ENCODE peak calls at places on chromosomes 7 and 10, in five cellular contexts. One of them, this sample, is unnamed.

GRCh38 chr7:50285259-50285658 is 19.3 kb upstream of the IKZF1 start:
- DNase-seq in uterus: no peak
- DNase-seq in IMR-90: no peak
- DNase-seq in HCT116: no peak
- DNase-seq in tibial nerve: no peak
- DNase-seq in this sample: no peak

GRCh38 chr10:112227331-112227961 is 43.9 kb upstream of the GPAM start:
- DNase-seq in IMR-90: no peak
- DNase-seq in uterus: no peak
- DNase-seq in tibial nerve: no peak
- DNase-seq in HCT116: no peak
- DNase-seq in this sample: no peak

GRCh38 chr10:127308031-127308430 is 111.6 kb upstream of the INSYN2A start:
- DNase-seq in IMR-90: no peak
- DNase-seq in HCT116: no peak
- DNase-seq in tibial nerve: no peak
- DNase-seq in uterus: no peak
- DNase-seq in this sample: no peak

GRCh38 chr10:130121486-130122079 is 11.0 kb upstream of the C10orf143 start:
- DNase-seq in tibial nerve: no peak
- DNase-seq in IMR-90: no peak
- DNase-seq in uterus: no peak
- DNase-seq in HCT116: no peak
- DNase-seq in this sample: no peak

GRCh38 chr10:79275431-79275851 is 71.8 kb upstream of the PPIF start:
- DNase-seq in HCT116: no peak
- DNase-seq in IMR-90: no peak
- DNase-seq in uterus: no peak
- DNase-seq in tibial nerve: peak; percentile 41
- DNase-seq in this sample: no peak

GRCh38 chr10:9443758-9444157 is 1389.3 kb downstream of the GATA3 start:
- DNase-seq in tibial nerve: no peak
- DNase-seq in HCT116: no peak
- DNase-seq in IMR-90: no peak
- DNase-seq in uterus: no peak
- DNase-seq in this sample: no peak

GRCh38 chr10:74486659-74487058 is 335.6 kb downstream of the ADK start:
- DNase-seq in uterus: no peak
- DNase-seq in IMR-90: no peak
- DNase-seq in HCT116: no peak
- DNase-seq in tibial nerve: no peak
- DNase-seq in this sample: no peak

GRCh38 chr10:43942096-43942885 is 293.6 kb upstream of the ZNF32 start:
- DNase-seq in IMR-90: no peak
- DNase-seq in HCT116: no peak
- DNase-seq in tibial nerve: no peak
- DNase-seq in uterus: no peak
- DNase-seq in this sample: no peak

GRCh38 chr10:127013696-127014095 is 108.5 kb downstream of the DOCK1 start:
- DNase-seq in uterus: no peak
- DNase-seq in tibial nerve: no peak
- DNase-seq in IMR-90: no peak
- DNase-seq in HCT116: no peak
- DNase-seq in this sample: no peak

GRCh38 chr7:149584009-149584408 is 86.4 kb upstream of the ZNF746 start:
- DNase-seq in HCT116: no peak
- DNase-seq in tibial nerve: no peak
- DNase-seq in IMR-90: no peak
- DNase-seq in uterus: no peak
- DNase-seq in this sample: no peak

GRCh38 chr7:86814980-86815379 is 171.3 kb downstream of the GRM3 start:
- DNase-seq in HCT116: peak; percentile 28
- DNase-seq in tibial nerve: no peak
- DNase-seq in IMR-90: no peak
- DNase-seq in uterus: no peak
- DNase-seq in this sample: no peak

GRCh38 chr10:97399843-97400545 is 1.1 kb downstream of the RRP12 start:
- DNase-seq in IMR-90: peak; percentile 85
- DNase-seq in HCT116: peak; percentile 57
- DNase-seq in tibial nerve: no peak
- DNase-seq in uterus: no peak
- DNase-seq in this sample: peak; percentile 76

GRCh38 chr7:149414171-149414570 is 46.7 kb downstream of the ZNF777 start:
- DNase-seq in HCT116: no peak
- DNase-seq in uterus: no peak
- DNase-seq in tibial nerve: no peak
- DNase-seq in IMR-90: no peak
- DNase-seq in this sample: no peak

DNA sequence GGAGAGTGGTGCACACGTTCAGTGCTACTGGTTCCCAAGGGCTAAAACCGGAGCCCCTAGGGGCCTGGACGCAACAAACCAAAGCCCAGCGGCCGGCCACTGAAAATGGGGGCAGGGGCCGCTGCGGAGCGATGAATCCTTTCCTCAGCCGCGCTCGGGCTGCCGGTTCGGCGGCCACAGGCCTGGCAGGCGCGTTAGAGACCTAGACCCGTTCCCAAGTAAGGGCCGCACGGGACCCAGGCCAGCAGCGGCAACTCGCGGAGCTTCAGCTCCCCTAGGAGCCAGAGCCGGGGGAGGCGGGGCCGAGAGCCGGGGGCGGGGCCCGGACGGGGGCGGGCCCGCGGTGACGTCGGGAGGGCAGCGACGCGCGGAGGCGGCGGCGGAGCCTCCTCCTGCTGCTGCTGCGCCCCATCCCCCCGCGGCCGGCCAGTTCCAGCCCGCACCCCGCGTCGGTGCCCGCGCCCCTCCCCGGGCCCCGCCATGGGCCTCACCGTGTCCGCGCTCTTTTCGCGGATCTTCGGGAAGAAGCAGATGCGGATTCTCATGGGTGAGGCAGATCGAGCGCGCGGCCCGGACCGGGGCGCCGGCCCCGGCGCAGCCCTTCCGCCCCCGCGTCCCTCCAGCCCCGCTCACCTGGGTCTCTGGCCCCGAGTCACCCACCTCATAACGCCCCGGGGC is at the start of gene ARF5:
- DNase-seq in HCT116: peak; percentile 49
- DNase-seq in uterus: peak; percentile 87
- DNase-seq in IMR-90: peak; percentile 72
- DNase-seq in tibial nerve: peak; percentile 83
- DNase-seq in this sample: peak; percentile 88
- TF ChIP-seq POLR2A in HCT116: peak; percentile 20
- TF ChIP-seq POLR2A in uterus: peak; percentile 60
- TF ChIP-seq POLR2A in IMR-90: peak; percentile 62
- TF ChIP-seq POLR2A in tibial nerve: peak; percentile 28
- TF ChIP-seq POLR2A in this sample: peak; percentile 64

GRCh38 chr7:142776206-142776844 is 5.6 kb downstream of the PRSS2 start:
- DNase-seq in HCT116: no peak
- DNase-seq in IMR-90: peak; percentile 40
- DNase-seq in uterus: no peak
- DNase-seq in tibial nerve: no peak
- DNase-seq in this sample: no peak
- TF ChIP-seq POLR2A in HCT116: no peak
- TF ChIP-seq POLR2A in IMR-90: no peak
- TF ChIP-seq POLR2A in uterus: no peak
- TF ChIP-seq POLR2A in tibial nerve: no peak
- TF ChIP-seq POLR2A in this sample: no peak

DNA sequence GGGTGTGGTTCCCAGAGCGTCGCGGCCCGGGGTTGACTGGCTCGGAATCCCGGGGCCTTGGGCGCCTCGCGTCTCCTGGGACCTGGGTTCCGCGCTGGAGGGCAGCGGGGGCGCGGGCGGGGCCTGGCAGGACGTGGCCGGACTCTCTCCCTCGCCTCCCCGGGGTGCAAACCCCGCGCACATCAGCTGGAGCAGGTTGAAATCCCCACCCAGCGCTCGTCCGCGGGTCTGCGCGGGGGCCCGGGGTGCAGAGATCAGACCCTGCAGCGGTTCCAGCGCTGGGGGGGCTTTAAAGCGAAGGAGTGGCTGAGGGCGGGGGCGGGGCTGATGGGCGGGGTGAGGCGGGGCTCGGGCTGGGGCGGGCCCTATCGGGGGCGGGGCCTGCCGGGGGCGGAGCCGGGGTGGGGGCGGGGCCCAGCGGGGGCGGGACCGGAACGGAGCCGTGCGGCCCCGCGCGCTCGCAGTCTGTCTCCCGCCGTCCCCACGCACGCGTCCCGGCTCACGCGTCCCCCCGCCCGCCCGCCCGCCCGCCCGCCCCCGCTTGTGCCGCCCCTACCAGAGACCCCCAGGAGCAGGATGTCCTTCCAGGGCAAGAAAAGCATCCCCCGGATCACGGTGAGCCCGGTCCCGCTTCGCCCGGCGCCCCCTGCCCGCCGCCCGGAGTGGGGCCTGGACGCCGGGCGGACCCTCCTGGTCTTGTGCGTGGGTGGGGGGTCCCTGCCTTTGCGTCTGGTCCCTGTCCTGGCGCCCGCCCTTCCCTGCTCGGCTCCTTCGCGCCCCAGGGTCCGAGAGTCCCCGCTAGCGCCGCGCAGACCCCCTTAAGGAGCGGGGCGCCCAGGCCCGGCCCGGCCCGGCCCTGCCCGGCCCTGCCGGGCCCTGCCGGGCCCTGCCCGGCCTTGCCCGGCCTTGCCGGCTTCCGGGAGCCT is at the start of gene DPYSL4:
- DNase-seq in IMR-90: no peak
- DNase-seq in uterus: no peak
- DNase-seq in HCT116: no peak
- DNase-seq in tibial nerve: no peak
- DNase-seq in this sample: peak; percentile 25
- TF ChIP-seq POLR2A in IMR-90: no peak
- TF ChIP-seq POLR2A in uterus: no peak
- TF ChIP-seq POLR2A in HCT116: no peak
- TF ChIP-seq POLR2A in tibial nerve: no peak
- TF ChIP-seq POLR2A in this sample: no peak

DNA sequence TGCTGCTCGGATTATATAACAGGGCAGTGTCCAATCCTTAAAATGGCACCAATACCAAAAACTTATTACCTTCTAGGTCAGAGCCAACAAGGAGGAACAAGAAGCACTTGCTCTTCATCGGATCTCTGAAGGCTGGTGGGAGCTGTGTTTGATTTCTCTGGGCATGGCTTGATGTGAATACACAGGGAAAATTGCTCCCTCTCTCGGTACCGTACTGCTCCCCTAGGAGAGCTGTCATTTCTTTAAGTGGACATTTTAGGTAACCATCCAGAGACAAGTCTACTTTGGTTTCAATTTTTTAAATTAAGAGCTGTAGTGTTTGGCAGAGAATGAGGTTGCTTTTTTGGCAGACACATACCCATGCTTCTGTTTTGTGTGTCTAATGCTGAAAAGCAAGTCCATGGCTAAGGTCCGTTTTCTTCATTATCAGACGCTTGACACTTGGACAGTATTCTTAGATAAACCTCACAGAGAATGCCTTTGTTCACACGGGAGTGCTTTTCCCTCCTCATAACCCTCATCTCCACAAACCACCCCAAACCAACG is 61.2 kb upstream of the TRIL start:
- DNase-seq in IMR-90: no peak
- DNase-seq in HCT116: no peak
- DNase-seq in tibial nerve: no peak
- DNase-seq in uterus: no peak
- DNase-seq in this sample: no peak
- TF ChIP-seq POLR2A in IMR-90: no peak
- TF ChIP-seq POLR2A in HCT116: no peak
- TF ChIP-seq POLR2A in tibial nerve: no peak
- TF ChIP-seq POLR2A in uterus: no peak
- TF ChIP-seq POLR2A in this sample: no peak

DNA sequence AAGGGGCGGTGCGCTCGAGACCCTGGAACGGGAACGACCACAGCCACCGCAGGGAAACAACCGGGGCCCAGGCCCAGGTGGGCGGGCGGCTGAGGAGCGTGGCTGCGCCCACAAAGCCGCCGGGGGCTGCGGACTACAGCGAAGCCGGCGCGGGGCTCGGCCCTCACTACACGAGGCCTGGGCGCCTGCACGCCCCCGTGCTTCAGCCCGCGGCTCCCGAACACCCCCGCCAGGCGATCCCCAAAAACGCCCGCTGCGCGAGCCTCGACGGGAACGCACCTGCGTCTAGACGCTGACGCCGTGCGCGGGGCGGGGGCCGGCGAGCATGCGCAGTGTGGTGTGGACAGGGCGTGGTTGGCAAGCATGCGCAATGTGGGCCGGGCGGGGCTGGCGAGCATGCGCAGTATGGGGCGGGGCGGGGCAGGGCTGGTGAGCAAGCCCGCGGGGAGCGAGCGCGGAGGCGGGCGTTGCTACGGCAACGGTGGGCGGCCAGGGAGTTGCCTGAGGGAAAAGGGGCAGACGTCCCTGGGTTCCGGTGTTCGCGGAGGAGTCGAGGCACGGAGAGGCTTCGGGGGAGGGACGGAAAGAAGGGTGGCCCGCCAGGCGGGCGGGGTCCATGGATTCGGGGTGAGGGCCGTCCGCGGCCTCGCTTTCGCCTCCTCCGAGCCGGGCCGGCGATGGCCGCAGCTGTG is at the start of gene RNF32:
- DNase-seq in HCT116: peak; percentile 82
- DNase-seq in IMR-90: peak; percentile 86
- DNase-seq in tibial nerve: peak; percentile 70
- DNase-seq in uterus: peak; percentile 88
- DNase-seq in this sample: peak; percentile 97
- TF ChIP-seq POLR2A in HCT116: no peak
- TF ChIP-seq POLR2A in IMR-90: peak; percentile 63
- TF ChIP-seq POLR2A in tibial nerve: peak; percentile 10
- TF ChIP-seq POLR2A in uterus: no peak
- TF ChIP-seq POLR2A in this sample: peak; percentile 75

DNA sequence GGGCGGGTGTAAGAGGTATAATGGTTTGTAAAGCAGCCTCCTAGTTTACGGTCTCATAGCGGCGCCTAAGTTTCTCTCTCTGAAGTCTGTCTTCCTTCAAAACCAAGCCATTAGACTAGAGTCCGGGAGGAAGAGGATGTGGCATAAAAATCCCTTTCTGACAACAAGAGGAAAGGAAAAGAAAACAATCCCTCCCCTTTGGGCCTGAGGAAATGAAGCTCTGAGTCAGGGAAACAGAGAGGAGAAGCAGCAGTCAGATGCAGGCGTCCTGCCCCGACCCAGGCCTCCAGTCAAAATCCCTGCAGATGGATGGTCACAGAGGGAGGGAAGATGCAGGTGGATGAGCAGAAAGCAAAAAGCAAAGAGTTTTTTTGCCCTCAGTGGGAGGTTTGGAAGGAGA is 23.7 kb downstream of the PARP12 start:
- DNase-seq in uterus: no peak
- DNase-seq in IMR-90: no peak
- DNase-seq in tibial nerve: no peak
- DNase-seq in HCT116: no peak
- DNase-seq in this sample: no peak
- TF ChIP-seq POLR2A in uterus: no peak
- TF ChIP-seq POLR2A in IMR-90: no peak
- TF ChIP-seq POLR2A in tibial nerve: no peak
- TF ChIP-seq POLR2A in HCT116: no peak
- TF ChIP-seq POLR2A in this sample: no peak

GRCh38 chr7:105013283-105013817 is 655 bp upstream of the KMT2E start:
- DNase-seq in uterus: peak; percentile 94
- DNase-seq in IMR-90: peak; percentile 93
- DNase-seq in HCT116: peak; percentile 77
- DNase-seq in tibial nerve: peak; percentile 88
- DNase-seq in this sample: peak; percentile 91
- TF ChIP-seq POLR2A in uterus: peak; percentile 26
- TF ChIP-seq POLR2A in IMR-90: peak; percentile 97
- TF ChIP-seq POLR2A in HCT116: peak; percentile 39
- TF ChIP-seq POLR2A in tibial nerve: peak; percentile 46
- TF ChIP-seq POLR2A in this sample: peak; percentile 92

This sample was measured in erythroblast.